ENCODE peak calls at places on chromosome 2, in four cellular contexts. M, T, J and F are unnamed samples.

GRCh38 chr2:18404141-18404540 is 156.3 kb downstream of the RDH14 start:
- DNase-seq in M (no peak), T (no peak), J (no peak), F (no peak)

GRCh38 chr2:37689751-37690150 is 18.3 kb upstream of the CDC42EP3 start:
- DNase-seq in M (no peak), T (no peak), J (no peak), F (no peak)

GRCh38 chr2:170814551-170815245 is 2.0 kb upstream of the GAD1 start:
- DNase-seq in M (no peak), T (no peak), J (no peak), F (no peak)

GRCh38 chr2:118319271-118319684 is 231.0 kb downstream of the INSIG2 start:
- DNase-seq in M (no peak), T (no peak), J (no peak), F (no peak)

GRCh38 chr2:40760071-40760666 is 308.3 kb upstream of the SLC8A1 start:
- DNase-seq in M (no peak), T (no peak), J (peak; percentile 8), F (no peak)

GRCh38 chr2:209918251-209918650 is 84.2 kb upstream of the RPE start:
- DNase-seq in M (no peak), T (no peak), J (no peak), F (no peak)

GRCh38 chr2:19022334-19022733 is 336.1 kb downstream of the OSR1 start:
- DNase-seq in M (no peak), T (no peak), J (no peak), F (no peak)

GRCh38 chr2:196403471-196403870 is 232.1 kb upstream of the STK17B start:
- DNase-seq in M (no peak), T (no peak), J (no peak), F (no peak)

GRCh38 chr2:171505374-171505773 is 16.9 kb upstream of the CYBRD1 start:
- DNase-seq in M (no peak), T (no peak), J (no peak), F (no peak)

GRCh38 chr2:237859082-237859433 is 365 bp upstream of the RAMP1 start:
- DNase-seq in M (peak; percentile 38), T (no peak), J (no peak), F (no peak)

GRCh38 chr2:28639092-28639691 is 112.4 kb upstream of the PPP1CB start:
- DNase-seq in M (no peak), T (no peak), J (no peak), F (no peak)

GRCh38 chr2:232980683-232981082 is 32.4 kb downstream of the NGEF start:
- DNase-seq in M (no peak), T (no peak), J (no peak), F (no peak)

GRCh38 chr2:232983669-232983991 is 29.4 kb downstream of the NGEF start:
- DNase-seq in M (no peak), T (no peak), J (no peak), F (no peak)

GRCh38 chr2:232981356-232981755 is 31.7 kb downstream of the NGEF start:
- DNase-seq in M (no peak), T (no peak), J (no peak), F (no peak)

GRCh38 chr2:232982926-232983668 is 30.0 kb downstream of the NGEF start:
- DNase-seq in M (no peak), T (no peak), J (no peak), F (no peak)

DNA sequence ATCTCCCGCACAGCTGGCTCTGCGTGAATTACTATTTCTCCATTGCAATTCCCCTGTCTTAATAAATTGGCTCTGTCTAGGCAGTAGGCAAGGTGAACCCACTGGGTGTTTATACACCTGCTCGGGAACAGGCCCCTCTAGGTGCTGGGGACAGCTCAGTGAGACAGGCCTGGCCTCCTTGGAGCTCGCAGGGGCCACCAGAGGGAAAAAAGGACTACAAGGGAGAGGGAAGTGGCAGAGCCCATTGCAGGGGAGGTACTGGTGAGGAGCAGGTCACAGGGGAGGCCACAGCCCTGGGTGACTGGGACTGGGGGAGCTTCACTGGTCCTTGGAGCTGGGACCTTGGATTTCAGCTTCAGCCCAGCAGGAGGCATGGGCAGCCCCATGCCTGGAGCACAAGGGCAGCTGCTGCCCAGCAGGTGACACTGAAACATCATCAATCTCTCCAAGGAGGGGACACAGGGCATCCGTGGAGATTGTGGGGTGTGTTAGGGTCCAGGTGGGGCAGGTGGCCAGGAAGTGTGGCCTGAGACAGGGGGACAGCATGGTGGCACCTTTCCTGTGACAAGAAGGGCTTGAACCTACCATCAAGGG is 31.2 kb downstream of the NGEF start:
- DNase-seq in M (no peak), T (no peak), J (no peak), F (no peak)
- TF ChIP-seq CTCF in M (no peak), T (no peak), J (no peak), F (no peak)

GRCh38 chr2:73928995-73929394 is 2.3 kb downstream of the DGUOK start:
- DNase-seq in M (no peak), T (no peak), J (no peak), F (no peak)

GRCh38 chr2:73925033-73925704 is 1.5 kb upstream of the DGUOK start:
- DNase-seq in M (no peak), T (no peak), J (no peak), F (no peak)

GRCh38 chr2:73927344-73927743 is 664 bp downstream of the DGUOK start:
- DNase-seq in M (no peak), T (no peak), J (no peak), F (no peak)

GRCh38 chr2:73926493-73927327 is at the start of gene DGUOK:
- DNase-seq in M (peak; percentile 96), T (peak; percentile 97), J (peak; percentile 93), F (peak; percentile 99)

DNA sequence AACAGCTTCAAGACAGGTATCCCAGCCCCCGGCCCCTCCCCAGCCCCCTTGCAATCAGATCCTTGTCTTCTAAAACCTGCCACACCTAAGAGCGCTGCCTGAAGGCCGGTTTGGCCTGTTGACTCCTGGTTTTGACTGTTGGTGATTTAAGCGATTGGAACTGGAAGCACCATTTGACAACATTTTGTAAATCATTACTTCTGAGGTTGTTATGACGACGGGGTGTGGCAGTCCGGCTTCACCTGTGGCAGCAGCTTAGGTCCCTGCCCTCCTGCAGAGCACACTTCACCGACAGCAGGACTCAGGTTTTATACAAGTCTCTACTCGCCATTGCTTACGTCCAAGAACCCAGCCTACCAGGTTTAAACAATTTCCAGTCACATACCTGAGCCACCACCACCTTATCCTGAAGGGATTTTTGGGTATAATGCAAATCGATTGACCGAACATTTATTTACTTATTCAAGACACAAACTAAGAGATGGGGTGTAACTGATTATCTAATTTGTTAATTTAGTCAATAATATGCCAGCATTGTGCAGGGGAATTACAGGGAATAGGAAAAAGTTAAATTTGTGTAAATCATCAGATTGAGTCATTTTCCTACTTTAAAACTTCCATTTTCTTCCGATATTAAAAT is 707 bp upstream of the DGUOK start:
- DNase-seq in M (no peak), T (no peak), J (no peak), F (no peak)
- TF ChIP-seq CTCF in M (no peak), T (no peak), J (no peak), F (no peak)

DNA sequence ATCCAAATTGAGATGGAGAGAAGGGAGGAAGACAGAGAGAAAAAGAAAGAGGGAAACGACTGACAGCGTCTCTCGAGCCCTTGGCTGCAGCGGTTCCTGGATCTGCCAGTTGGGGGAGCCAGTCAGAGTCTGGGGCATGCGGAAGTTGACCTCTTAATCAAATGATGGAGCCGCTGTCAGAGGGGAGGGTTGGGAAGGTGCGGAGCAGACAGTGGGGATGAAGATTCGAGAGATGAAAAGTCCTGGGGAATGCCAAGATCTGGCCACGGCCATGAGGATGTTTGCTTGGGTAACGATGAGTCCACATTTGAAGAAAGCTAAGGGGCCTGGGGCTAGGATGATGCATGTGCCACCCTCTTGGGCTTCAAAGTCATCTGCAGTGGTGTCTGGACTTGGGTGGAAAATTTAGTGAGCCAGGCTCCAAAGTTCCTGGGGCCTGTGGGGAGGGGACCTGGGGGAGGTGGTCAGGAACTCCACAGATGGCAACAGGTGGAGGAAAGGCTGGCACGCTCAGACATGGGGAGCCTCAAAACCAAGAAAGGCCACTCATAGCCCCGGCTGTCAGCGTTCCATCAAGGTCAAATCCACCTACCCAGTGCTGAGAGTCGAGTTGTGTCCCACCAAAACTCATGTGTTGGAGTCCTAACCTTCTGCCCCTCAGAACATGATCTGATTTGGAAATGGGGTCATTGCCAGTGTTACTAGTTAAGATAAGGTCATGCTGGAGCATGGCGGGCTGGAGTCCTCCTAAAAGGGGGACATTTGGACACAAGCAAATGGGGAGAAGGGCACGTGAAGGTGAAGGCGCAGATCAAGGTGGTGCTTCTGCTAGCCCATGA is 200.1 kb downstream of the NDUFA10 start:
- DNase-seq in M (peak; percentile 8), T (no peak), J (no peak), F (peak; percentile 19)
- TF ChIP-seq CTCF in M (no peak), T (no peak), J (no peak), F (peak; percentile 20)

DNA sequence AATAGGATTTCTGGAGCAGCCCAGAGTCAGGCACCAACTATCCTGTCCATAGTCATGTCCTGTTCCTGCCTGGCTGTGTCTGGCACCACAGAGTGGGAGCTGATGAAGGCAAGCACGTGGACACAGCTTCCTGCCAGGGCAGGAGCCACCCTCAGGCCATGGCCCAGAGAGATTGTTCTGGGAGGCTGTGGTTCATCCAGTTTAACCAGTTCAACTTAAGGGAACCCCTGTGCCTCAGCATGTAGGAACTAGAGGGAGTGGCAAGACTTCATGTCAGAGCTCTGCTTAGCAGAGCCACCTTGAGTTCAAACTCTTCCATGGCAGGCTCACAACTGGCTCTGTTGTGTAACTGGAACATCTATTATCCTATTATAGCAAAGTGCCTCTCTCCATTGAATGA is 73.2 kb upstream of the NCKAP5 start:
- DNase-seq in M (no peak), T (no peak), J (no peak), F (no peak)
- TF ChIP-seq CTCF in M (no peak), T (no peak), J (no peak), F (no peak)

DNA sequence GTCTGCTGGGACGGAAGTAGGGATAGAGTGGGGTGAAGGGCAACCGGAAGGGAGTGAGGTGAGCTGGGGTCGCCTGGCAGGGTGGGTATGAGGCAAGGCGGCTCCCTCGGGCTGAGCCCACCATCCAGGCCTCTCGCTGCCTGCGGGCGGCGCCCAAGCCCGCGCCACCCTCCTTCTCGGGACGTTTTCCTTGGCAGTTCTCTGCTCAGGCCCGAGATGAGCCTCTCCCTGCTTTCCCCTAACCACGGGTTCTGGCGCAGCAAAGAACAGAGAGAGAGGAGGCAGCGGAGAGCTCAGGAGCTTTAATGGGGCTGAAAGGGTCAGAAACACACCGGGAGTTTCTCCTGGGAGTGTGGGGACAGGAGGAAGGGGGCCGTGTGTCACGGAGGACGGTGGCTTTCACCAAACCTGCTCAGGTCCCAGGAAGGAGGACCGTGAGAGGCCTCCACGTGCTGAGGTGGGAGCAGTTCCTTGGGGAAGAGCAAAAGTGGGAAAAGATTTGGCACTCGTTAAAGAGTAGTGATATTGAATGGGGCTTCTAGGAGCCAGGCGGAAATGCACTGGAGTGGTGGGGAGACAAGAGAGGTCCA is 4.1 kb downstream of the FEV start:
- DNase-seq in M (no peak), T (no peak), J (no peak), F (no peak)
- TF ChIP-seq CTCF in M (no peak), T (no peak), J (no peak), F (no peak)

DNA sequence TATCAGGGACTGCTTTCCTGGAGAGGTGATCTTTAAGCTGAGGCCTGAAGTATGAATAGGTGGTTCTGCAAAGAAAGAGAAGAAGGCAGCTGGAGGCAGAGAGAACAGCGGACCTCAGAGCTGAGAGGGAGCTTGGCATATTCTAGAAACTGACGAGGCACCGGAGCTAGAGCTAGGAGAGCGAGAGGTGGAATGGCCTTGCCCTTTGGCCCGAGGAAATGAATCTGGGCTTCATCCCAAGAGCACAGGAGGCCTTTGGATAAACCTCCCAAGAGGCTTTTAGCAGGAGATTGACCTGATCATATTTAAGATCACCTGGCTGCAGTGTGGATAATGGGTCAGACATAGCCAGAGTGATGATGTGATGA is 7.9 kb downstream of the DYSF start:
- DNase-seq in M (no peak), T (no peak), J (no peak), F (no peak)
- TF ChIP-seq CTCF in M (no peak), T (no peak), J (no peak), F (no peak)